ENCODE peak calls at places on chromosomes 4 and X, in seven cellular contexts. X is mammary epithelial cell; W is GM20000; S is CD8-positive, alpha-beta T cell; Y is CD4-positive, alpha-beta T cell; R is coronary artery; F is heart left ventricle. M is an unnamed sample.

GRCh38 chr4:169293343-169294176 is 22.8 kb upstream of the SH3RF1 start:
- DNase-seq in X (no peak), W (peak; percentile 38), S (no peak), Y (no peak), R (no peak), F (no peak), M (no peak)

GRCh38 chr4:128831526-128832252 is 22.2 kb downstream of the JADE1 start:
- DNase-seq in X (no peak), W (peak; percentile 28), S (no peak), Y (no peak), R (no peak), F (no peak), M (no peak)

GRCh38 chrX:12065251-12065650 is 73.0 kb upstream of the FRMPD4 start:
- DNase-seq in X (peak; percentile 62), W (peak; percentile 1), S (no peak), Y (no peak), R (no peak), F (no peak), M (peak; percentile 63)

GRCh38 chr4:38694330-38694729 is 30.3 kb downstream of the KLF3 start:
- DNase-seq in X (no peak), W (no peak), S (no peak), Y (no peak), R (no peak), F (no peak), M (no peak)

GRCh38 chrX:93422693-93423092 is 250.7 kb downstream of the NAP1L3 start:
- DNase-seq in X (peak; percentile 2), W (peak; percentile 3), S (no peak), Y (no peak), R (no peak), F (no peak), M (peak; percentile 68)

GRCh38 chrX:12138366-12139313 is at the start of gene FRMPD4:
- DNase-seq in X (peak; percentile 43), W (no peak), S (no peak), Y (no peak), R (no peak), F (no peak), M (no peak)

GRCh38 chrX:86148024-86148511 is at the start of gene DACH2:
- DNase-seq in X (peak; percentile 75), W (peak; percentile 52), S (no peak), Y (peak; percentile 26), R (peak; percentile 78), F (peak; percentile 74), M (no peak)

GRCh38 chr4:8005033-8005808 is 65.6 kb upstream of the AFAP1 start:
- DNase-seq in X (no peak), W (no peak), S (no peak), Y (no peak), R (no peak), F (no peak), M (no peak)

GRCh38 chrX:150544222-150544787 is 24.1 kb upstream of the MTM1 start:
- DNase-seq in X (peak; percentile 3), W (peak; percentile 28), S (no peak), Y (no peak), R (no peak), F (no peak), M (peak; percentile 45)
- TF ChIP-seq CTCF in X (peak; percentile 19), W (no peak), S (no peak), Y (no peak), R (no peak), F (no peak), M (no peak)

DNA sequence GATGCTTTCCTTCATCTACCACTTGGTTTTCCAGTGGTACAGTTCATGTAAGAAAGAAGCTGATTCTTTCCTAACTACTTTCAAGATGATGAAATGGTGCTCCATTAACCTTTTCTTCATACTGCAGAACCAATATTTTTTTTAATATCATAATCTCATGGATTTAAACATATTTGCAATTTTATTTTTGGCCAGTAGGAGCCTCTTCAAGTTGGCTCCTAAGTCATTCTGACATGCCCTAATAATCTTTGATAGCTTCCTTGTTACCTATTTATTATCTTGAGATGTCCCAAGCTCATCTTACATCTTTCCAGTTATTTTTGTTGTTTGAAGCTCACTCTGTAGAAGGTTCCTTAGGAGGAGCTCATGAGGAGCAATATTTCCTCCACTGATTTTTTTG is 170.2 kb downstream of the APBB2 start:
- DNase-seq in X (no peak), W (no peak), S (no peak), Y (no peak), R (no peak), F (no peak), M (no peak)
- TF ChIP-seq CTCF in X (peak; percentile 14), W (no peak), S (no peak), Y (no peak), R (no peak), F (peak; percentile 32), M (no peak)

DNA sequence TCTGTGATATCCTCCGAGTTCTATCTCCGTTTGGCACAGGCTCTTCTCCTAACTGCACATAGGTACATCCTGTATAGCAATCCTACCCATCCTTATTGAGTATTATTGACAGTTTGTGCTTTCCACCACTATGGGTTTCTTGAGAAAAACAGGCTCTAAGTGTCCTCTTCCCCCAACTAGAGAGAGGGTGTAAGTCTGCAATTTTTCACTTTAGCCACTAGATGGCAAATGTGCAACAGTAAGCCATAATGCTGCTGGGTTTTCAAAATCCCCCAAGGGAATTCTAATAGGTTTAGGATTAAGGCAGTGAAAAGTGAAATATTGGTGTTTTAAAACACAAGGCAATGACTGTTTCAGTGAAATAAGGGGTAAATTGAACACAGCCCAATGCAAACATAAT is 239.1 kb upstream of the HTR2C start:
- DNase-seq in X (peak; percentile 16), W (peak; percentile 11), S (no peak), Y (no peak), R (no peak), F (no peak), M (peak; percentile 56)
- TF ChIP-seq CTCF in X (peak; percentile 78), W (peak; percentile 17), S (no peak), Y (no peak), R (peak; percentile 45), F (peak; percentile 65), M (peak; percentile 66)

DNA sequence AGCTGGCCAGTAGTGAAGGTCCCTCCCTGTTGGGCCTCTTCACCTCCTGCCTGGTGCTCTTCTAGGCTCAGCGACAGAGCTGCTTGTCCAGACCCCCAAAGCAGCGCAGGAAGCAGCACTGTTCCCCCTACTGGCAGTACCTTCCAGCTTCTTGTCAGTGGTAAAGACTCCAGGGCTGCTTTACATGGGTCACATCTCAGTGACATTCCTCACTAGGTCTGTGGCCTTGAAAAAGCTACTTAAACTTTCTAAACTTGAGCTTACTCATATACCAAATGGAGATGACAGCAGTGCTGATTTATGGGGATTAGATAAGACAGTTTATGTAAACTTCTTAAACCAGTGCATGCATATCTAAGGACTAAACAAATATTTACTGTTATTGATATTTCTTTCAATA is 117.3 kb downstream of the FAT4 start:
- DNase-seq in X (no peak), W (no peak), S (no peak), Y (no peak), R (no peak), F (peak; percentile 36), M (peak; percentile 3)
- TF ChIP-seq CTCF in X (no peak), W (no peak), S (no peak), Y (no peak), R (no peak), F (peak; percentile 46), M (no peak)

DNA sequence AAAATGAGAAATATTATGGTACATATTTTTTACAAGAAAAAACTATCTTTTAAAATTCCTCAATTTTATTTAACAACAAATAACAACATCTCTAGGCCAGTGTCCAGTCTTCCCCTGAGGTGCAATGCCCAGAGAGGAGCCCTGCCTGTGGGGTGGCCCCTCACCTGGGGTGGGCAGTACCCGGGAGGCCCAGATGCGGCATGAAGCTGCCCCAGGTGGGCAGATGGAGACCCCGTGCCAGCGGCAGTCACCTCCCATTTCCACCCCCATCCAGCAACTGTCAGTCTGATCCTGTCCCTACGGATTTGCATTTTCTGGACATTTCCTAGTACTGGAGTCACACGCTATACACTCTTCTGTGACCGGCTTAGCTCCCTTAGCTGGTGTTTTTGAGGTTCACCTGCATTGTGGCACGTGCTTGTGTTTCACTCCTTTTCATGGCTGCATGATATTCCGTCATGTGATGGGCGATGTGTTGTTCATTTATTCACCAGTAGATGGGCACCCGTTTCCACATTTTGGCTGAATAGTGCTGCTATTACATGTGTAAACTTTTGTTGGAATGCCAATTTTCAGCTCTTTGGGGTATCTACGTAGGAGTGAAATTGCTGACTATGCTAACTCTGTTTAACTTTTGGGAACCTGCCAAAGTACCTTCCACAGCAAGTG is 11.9 kb upstream of the MAEA start:
- DNase-seq in X (no peak), W (no peak), S (no peak), Y (no peak), R (peak; percentile 41), F (no peak), M (peak; percentile 24)
- TF ChIP-seq CTCF in X (peak; percentile 16), W (no peak), S (peak; percentile 38), Y (no peak), R (no peak), F (no peak), M (no peak)

DNA sequence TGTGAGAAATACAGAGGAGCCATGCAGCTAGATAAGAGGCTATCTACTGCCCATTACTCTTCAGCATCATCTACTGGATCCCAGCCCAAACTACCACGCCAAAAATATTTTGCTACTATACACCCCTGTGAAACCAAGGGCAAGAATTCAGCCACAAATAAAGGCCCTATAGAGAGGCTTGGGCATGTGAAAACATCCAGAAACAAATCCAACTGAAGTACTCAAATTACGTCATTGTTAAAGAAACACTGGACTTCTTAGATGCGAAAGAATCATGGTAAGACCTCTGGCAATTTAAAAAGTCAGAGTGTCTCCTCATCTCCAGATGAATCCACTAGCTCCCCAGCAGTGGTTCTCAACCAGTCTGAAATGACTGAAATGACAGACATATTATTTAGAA is 12.8 kb downstream of the NDST3 start:
- DNase-seq in X (no peak), W (no peak), S (no peak), Y (no peak), R (no peak), F (no peak), M (no peak)
- TF ChIP-seq CTCF in X (no peak), W (no peak), S (no peak), Y (no peak), R (no peak), F (no peak), M (no peak)

GRCh38 chrX:132227383-132228112 is 8.3 kb upstream of the RAP2C start:
- DNase-seq in X (no peak), W (no peak), S (no peak), Y (no peak), R (no peak), F (no peak), M (peak; percentile 56)
- TF ChIP-seq CTCF in X (no peak), W (no peak), S (no peak), Y (no peak), R (no peak), F (no peak), M (no peak)

M was measured in MCF 10A.